ENCODE peak calls at places on chromosome X, in five cellular contexts. X, T, L, R and W are unnamed samples.

GRCh38 chrX:73525928-73526690 is 36.9 kb upstream of the CHIC1 start:
- DNase-seq in L (no peak), R (peak), X (no peak), T (no peak), W (no peak)

GRCh38 chrX:118553042-118553714 is 57.6 kb downstream of the DOCK11 start:
- DNase-seq in L (no peak), T (peak), R (no peak), X (no peak), W (no peak)

GRCh38 chrX:153774576-153775292 is 6.1 kb upstream of the SRPK3 start:
- DNase-seq in T (no peak), L (no peak), R (peak), X (no peak), W (no peak)

GRCh38 chrX:103356023-103356798 is at the start of gene TCEAL9:
- DNase-seq in X (peak), T (peak), R (peak), L (no peak), W (no peak)

GRCh38 chrX:30893206-30893605 is 4.2 kb upstream of the TAB3 start:
- DNase-seq in T (no peak), L (no peak), X (no peak), R (no peak), W (no peak)

GRCh38 chrX:10213716-10214115 is 56.9 kb downstream of the CLCN4 start:
- DNase-seq in R (no peak), T (no peak), L (no peak), X (no peak), W (no peak)

GRCh38 chrX:153635788-153636668 is 11.0 kb upstream of the DUSP9 start:
- DNase-seq in L (no peak), T (peak), X (no peak), R (peak), W (no peak)

GRCh38 chrX:150313514-150313913 is 49.6 kb upstream of the MAMLD1 start:
- DNase-seq in T (no peak), L (no peak), R (no peak), X (no peak), W (no peak)

GRCh38 chrX:150449313-150449712 is 86.2 kb downstream of the MAMLD1 start:
- DNase-seq in X (no peak), R (peak), T (no peak), L (no peak), W (no peak)

GRCh38 chrX:103211012-103211715 is 3.7 kb upstream of the BEX4 start:
- DNase-seq in T (no peak), X (peak), R (peak), L (no peak), W (no peak)

GRCh38 chrX:71236858-71237257 is 13.8 kb downstream of the GJB1 start:
- DNase-seq in R (no peak), X (no peak), L (no peak), T (no peak), W (no peak)

GRCh38 chrX:50889582-50889981 is 21.0 kb upstream of the BMP15 start:
- DNase-seq in L (no peak), R (peak), T (no peak), X (no peak), W (no peak)